ENCODE peak calls at places on chromosomes 11 and 22, in seven cellular contexts. J, L, D, S, V, E and X are unnamed samples. For H3K4me1, the result is how much of the 10 kb centered on the place peaks cover.

GRCh38 chr11:20949585-20949984 is 280.2 kb downstream of the NELL1 start:
- DNase-seq in E (no peak), V (no peak), D (no peak), J (no peak), L (no peak), S (no peak), X (no peak)

GRCh38 chr11:17171342-17171741 is 36.4 kb downstream of the PIK3C2A start:
- DNase-seq in E (no peak), S (no peak), D (no peak), L (no peak), J (no peak), V (peak), X (no peak)

GRCh38 chr22:39238561-39238960 is 6.2 kb downstream of the PDGFB start:
- DNase-seq in E (no peak), V (no peak), L (no peak), D (no peak), J (no peak), S (no peak), X (no peak)

GRCh38 chr11:68551223-68551622 is 90.7 kb downstream of the PPP6R3 start:
- DNase-seq in E (no peak), D (no peak), S (no peak), L (no peak), J (no peak), V (no peak), X (no peak)

GRCh38 chr11:111012497-111012896 is 233.0 kb upstream of the POU2AF2 start:
- DNase-seq in V (no peak), J (no peak), S (no peak), E (no peak), L (no peak), D (no peak), X (no peak)

GRCh38 chr11:124012697-124013096 is at the start of gene OR10G4:
- DNase-seq in V (no peak), J (no peak), D (no peak), E (no peak), L (no peak), S (no peak), X (no peak)

GRCh38 chr11:13889566-13890214 is 72.8 kb upstream of the SPON1 start:
- DNase-seq in V (no peak), E (no peak), L (no peak), D (no peak), J (no peak), S (no peak), X (no peak)

GRCh38 chr11:113148076-113148475 is 166.3 kb upstream of the TTC12 start:
- DNase-seq in S (no peak), V (no peak), E (no peak), J (no peak), L (no peak), D (no peak), X (no peak)

GRCh38 chr11:35087648-35088047 is 51.3 kb upstream of the CD44 start:
- DNase-seq in S (no peak), E (peak), J (no peak), V (peak), D (no peak), L (no peak), X (peak)

GRCh38 chr11:67269401-67270255 is 3.4 kb downstream of the GRK2 start:
- DNase-seq in J (no peak), S (no peak), L (peak), D (peak), E (no peak), V (no peak), X (peak)

GRCh38 chr22:46107753-46108563 is 42.4 kb upstream of the PPARA start:
- DNase-seq in E (no peak), L (no peak), V (peak), D (no peak), J (no peak), S (no peak), X (no peak)

GRCh38 chr11:65856689-65857499 is 1.1 kb downstream of the CFL1 start:
- DNase-seq in D (peak), V (peak), S (peak), E (peak), L (peak), J (peak), X (peak)

GRCh38 chr11:27296406-27296994 is 66.5 kb downstream of the CCDC34 start:
- DNase-seq in J (no peak), S (no peak), D (no peak), V (peak), E (no peak), L (no peak), X (no peak)

GRCh38 chr22:49983148-49984042 is 22.8 kb downstream of the PIM3 start:
- DNase-seq in D (no peak), L (peak), J (no peak), E (no peak), S (peak), V (no peak), X (no peak)

GRCh38 chr22:37802310-37803194 is 5.2 kb upstream of the GCAT start:
- DNase-seq in L (peak), S (peak), E (no peak), D (peak), J (peak), V (peak), X (no peak)

GRCh38 chr22:29031236-29031982 is 30.2 kb downstream of the C22orf31 start:
- DNase-seq in D (peak), J (peak), V (peak), S (peak), L (no peak), E (no peak), X (no peak)

GRCh38 chr22:28116261-28116673 is 197.2 kb upstream of the PITPNB start:
- DNase-seq in D (peak), E (no peak), J (peak), S (peak), V (peak), L (no peak), X (no peak)

GRCh38 chr11:120023120-120023519 is 114.8 kb downstream of the TRIM29 start:
- DNase-seq in E (no peak), J (no peak), D (no peak), L (no peak), V (no peak), S (no peak), X (no peak)

GRCh38 chr22:31923166-31923565 is 21.2 kb upstream of the YWHAH start:
- DNase-seq in S (no peak), J (no peak), E (no peak), D (peak), L (no peak), V (no peak), X (no peak)

GRCh38 chr22:46149998-46150549 is at the start of gene PPARA:
- DNase-seq in L (peak), D (peak), J (peak), V (peak), S (peak), E (peak), X (peak)

GRCh38 chr11:31797227-31798056 is 13.7 kb downstream of the PAX6 start:
- DNase-seq in E (no peak), V (no peak), L (no peak), S (no peak), D (no peak), J (no peak), X (no peak)
- H3K4me3 ChIP-seq in E (no peak), V (no peak), L (no peak), S (no peak), D (no peak), J (no peak), X (no peak)

DNA sequence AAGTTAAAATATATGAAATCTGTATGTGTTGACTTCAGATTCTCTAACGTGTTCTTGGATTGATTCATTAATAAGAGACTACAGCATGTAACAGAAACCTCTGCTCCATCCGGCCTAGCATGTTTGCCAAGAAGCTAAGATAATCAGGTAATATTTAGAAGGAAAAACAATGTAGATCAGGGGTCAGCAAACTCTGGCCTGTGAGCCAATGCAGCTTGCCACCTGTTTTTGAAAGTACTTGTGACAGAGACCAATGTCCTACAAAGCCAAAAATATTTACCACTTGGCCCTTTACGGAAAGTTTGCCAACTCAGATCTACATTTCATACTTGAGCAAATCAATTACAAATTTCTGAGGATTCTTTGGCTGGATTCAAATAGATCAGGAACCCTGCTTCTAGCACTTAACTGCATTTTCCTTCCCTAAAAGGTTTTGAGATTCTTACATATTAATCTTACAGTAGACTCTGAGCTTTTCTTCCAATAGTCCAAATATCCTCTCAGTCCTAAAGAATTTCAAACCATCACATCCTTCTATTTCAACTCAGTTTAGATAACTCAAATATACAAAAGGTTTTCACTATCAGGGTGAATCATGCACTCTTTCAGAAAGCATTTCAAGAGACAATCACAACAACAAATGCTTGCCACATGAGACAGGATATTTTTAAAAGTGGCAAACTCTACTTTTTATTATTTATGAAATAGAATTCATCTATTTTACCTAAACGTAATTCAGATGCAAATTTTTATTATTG is 29.5 kb downstream of the APOL5 start:
- DNase-seq in J (no peak), E (no peak), L (no peak), V (peak), S (no peak), D (no peak), X (no peak)
- H3K4me1 ChIP-seq in J (under half), E (under half), L (under half), V (under half), S (under half), D (under half), X (under half)

DNA sequence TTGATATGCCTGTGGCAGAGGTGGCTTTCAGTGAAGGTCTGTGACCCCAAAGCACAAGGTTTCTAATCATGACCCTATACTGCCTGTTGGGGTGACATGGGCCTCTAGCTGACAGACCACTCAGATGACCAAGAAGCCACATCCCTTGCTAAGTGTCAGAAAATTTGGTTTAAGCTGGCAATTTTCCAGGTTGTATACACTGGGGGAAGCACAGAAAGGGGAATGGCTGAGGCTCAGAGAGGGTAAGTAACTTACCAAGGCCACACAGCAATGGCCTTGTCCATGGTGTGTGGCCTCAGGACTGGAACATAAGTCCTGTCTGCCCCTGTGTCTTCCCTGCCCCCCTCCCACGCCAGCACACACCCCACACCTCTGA is 66.9 kb upstream of the PRDM11 start:
- DNase-seq in V (no peak), E (no peak), D (no peak), S (no peak), J (no peak), L (no peak), X (no peak)
- H3K4me3 ChIP-seq in V (no peak), E (peak), D (no peak), S (no peak), J (no peak), L (no peak), X (no peak)

DNA sequence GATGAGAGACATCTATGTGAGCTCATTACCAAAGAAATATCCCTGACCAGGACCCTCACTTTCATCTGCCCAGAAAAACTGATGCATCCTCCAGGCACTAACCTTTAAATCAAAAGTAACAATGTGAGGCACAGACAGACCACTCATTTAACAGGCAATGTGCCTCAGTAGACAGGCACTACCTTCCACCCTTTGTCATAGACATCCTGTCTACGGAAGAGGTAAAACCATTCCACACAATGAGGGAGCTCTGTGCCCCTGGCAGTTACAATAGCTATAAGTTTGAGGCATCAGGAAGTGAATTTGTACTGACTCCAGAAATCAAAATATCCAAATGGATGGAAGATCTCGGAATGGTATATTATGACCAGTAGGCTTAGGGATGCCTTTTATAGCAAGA is 6.7 kb upstream of the CAVIN3 start:
- DNase-seq in J (no peak), V (no peak), E (no peak), L (no peak), D (no peak), S (no peak), X (no peak)
- H3K4me1 ChIP-seq in J (under half), V (under half), E (under half), L (under half), D (under half), S (under half), X (under half)

GRCh38 chr11:1893581-1894359 is 2.1 kb upstream of the PRR33 start:
- DNase-seq in D (no peak), S (no peak), E (no peak), L (peak), V (peak), J (no peak), X (no peak)

GRCh38 chr11:1896468-1896867 is 4.8 kb upstream of the PRR33 start:
- DNase-seq in L (no peak), D (no peak), E (no peak), V (no peak), S (no peak), J (no peak), X (no peak)

GRCh38 chr11:1899686-1900085 is 8.0 kb upstream of the PRR33 start:
- DNase-seq in S (no peak), E (no peak), J (no peak), V (no peak), L (no peak), D (no peak), X (no peak)

GRCh38 chr11:1899100-1899499 is 7.4 kb upstream of the PRR33 start:
- DNase-seq in J (no peak), E (no peak), S (no peak), V (no peak), L (peak), D (no peak), X (no peak)

GRCh38 chr11:1896895-1897294 is 5.2 kb upstream of the PRR33 start:
- DNase-seq in J (no peak), L (peak), V (no peak), E (no peak), D (no peak), S (no peak), X (no peak)
- H3K4me3 ChIP-seq in J (no peak), L (no peak), V (no peak), E (no peak), D (no peak), S (no peak), X (no peak)

GRCh38 chr11:116984186-116984585 is 114.0 kb downstream of the SIK3 start:
- DNase-seq in S (no peak), D (no peak), E (no peak), J (no peak), L (no peak), V (peak), X (no peak)

GRCh38 chr11:116980136-116980793 is 118.0 kb downstream of the SIK3 start:
- DNase-seq in S (no peak), D (no peak), E (peak), V (no peak), J (no peak), L (no peak), X (no peak)

GRCh38 chr11:116984589-116984988 is 113.6 kb downstream of the SIK3 start:
- DNase-seq in V (peak), L (no peak), D (no peak), J (no peak), S (no peak), E (no peak), X (no peak)

GRCh38 chr11:116976941-116977570 is 121.2 kb downstream of the SIK3 start:
- DNase-seq in D (no peak), J (no peak), L (no peak), E (no peak), V (no peak), S (no peak), X (no peak)

GRCh38 chr11:116981216-116981887 is 116.9 kb downstream of the SIK3 start:
- DNase-seq in J (no peak), D (no peak), L (no peak), E (no peak), V (no peak), S (no peak), X (no peak)
- H3K4me1 ChIP-seq in J (under half), D (under half), L (under half), E (under half), V (under half), S (under half), X (under half)

DNA sequence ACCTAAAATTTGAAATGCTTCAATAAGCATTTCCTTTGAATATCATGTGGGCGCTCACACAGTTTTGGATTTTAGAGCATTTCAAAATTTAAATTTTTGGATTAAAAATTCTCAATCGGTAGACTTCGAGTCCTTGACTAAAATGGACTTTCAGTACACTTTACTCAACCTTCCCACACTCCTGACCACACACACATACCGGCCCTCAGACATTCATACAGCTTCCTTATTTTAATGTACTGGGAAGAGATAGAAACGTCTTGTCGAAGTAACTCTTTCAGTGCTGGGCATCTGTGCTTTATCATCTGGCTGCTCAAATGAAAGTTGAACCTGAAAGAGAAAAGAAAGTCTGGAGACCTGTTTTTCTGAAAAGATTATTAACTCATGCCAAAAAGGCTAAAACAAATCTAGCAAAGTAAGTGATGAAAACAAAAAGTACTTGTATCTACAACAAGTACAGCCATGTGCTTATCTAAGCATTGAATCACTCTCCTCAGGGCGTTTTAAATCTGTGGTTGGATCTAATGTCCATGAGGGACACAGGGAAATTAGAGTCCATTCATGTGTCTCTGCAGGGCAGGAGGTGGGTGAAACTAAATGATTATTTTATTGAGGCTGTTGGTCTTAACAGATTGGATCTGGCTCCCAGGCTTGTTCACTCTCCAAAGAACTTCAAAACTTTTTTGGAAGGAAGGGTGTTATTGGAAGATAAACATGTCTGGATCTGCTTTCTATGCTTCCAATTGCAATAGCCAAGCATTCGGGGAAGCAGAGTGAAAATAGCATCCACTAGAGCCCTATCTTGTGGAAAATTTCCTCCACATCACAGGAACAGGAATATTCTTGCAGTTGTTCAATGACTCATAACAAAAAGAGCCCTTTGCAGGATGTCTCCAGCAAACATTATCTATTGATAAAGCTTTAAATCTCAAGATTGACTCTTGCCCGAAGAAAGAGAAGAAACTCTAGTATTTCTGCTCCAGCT is 47.0 kb downstream of the CARD18 start:
- DNase-seq in D (no peak), L (no peak), J (no peak), E (no peak), S (no peak), V (peak), X (no peak)
- H3K4me3 ChIP-seq in D (no peak), L (no peak), J (no peak), E (no peak), S (no peak), V (no peak), X (no peak)

DNA sequence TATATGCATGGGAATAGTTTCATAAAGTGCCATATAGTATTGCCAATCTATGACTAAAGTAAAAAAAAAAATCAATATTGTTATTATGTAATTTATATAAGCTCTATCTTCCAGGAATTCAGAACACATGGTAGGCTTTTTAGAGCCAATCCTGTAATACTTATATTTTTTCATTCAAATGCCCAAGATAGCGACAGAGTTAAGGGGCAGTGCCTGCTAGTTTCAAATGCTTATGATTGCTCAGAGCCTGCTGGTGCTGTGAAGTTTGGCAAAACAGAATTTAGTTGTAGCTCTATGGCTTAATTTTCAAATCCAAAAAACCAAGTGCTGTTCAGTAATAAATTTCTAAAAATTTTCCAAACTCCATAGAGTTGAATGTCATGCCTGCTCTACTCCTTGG is 39.0 kb upstream of the BLID start:
- DNase-seq in J (no peak), S (no peak), L (no peak), V (no peak), E (no peak), D (no peak), X (no peak)
- H3K4me1 ChIP-seq in J (under half), S (under half), L (under half), V (under half), E (under half), D (under half), X (under half)

GRCh38 chr11:331332-332060 is 10.8 kb upstream of the IFITM3 start:
- DNase-seq in L (no peak), D (no peak), S (no peak), E (no peak), J (no peak), V (no peak), X (no peak)

GRCh38 chr11:329886-330253 is 9.2 kb upstream of the IFITM3 start:
- DNase-seq in J (no peak), V (no peak), S (no peak), D (no peak), E (no peak), L (no peak), X (no peak)

GRCh38 chr11:330694-331314 is 10.1 kb upstream of the IFITM3 start:
- DNase-seq in E (no peak), V (no peak), L (no peak), D (no peak), J (no peak), S (no peak), X (no peak)

GRCh38 chr11:328012-328411 is 7.4 kb upstream of the IFITM3 start:
- DNase-seq in L (no peak), E (no peak), D (no peak), V (no peak), J (no peak), S (no peak), X (no peak)

GRCh38 chr11:330307-330693 is 9.6 kb upstream of the IFITM3 start:
- DNase-seq in E (no peak), V (no peak), L (no peak), S (no peak), J (no peak), D (no peak), X (no peak)
- H3K4me3 ChIP-seq in E (no peak), V (no peak), L (no peak), S (no peak), J (no peak), D (no peak), X (no peak)